ENCODE peak calls at places on chromosomes 13 and 19, in five cellular contexts. N is cardiac fibroblast, E is ascending aorta, H is prostate gland, U is choroid plexus epithelial cell. B is an unnamed sample.
A peak's percentile ranks its signal among the peaks of the same experiment; 100 is the strongest.

GRCh38 chr19:42068361-42068755 is 1.6 kb downstream of the GRIK5 start:
- DNase-seq in U (no peak), H (no peak), N (no peak), E (no peak), B (no peak)

GRCh38 chr19:21900401-21900800 is 64.4 kb upstream of the ZNF43 start:
- DNase-seq in U (no peak), H (no peak), N (no peak), E (no peak), B (no peak)

GRCh38 chr13:45180713-45181601 is 19.9 kb downstream of the KCTD4 start:
- DNase-seq in E (no peak), H (no peak), N (no peak), U (no peak), B (no peak)

GRCh38 chr19:28239270-28239669 is 973.7 kb downstream of the UQCRFS1 start:
- DNase-seq in H (no peak), N (peak; percentile 21), E (no peak), U (peak; percentile 22), B (no peak)

GRCh38 chr19:16976471-16976870 is 50.1 kb downstream of the CPAMD8 start:
- DNase-seq in H (no peak), E (no peak), N (no peak), U (no peak), B (no peak)

GRCh38 chr13:45040626-45041025 is 51.3 kb downstream of the GPALPP1 start:
- DNase-seq in H (no peak), E (no peak), N (peak; percentile 23), U (no peak), B (no peak)

GRCh38 chr19:4556574-4557185 is 2.8 kb downstream of the SEMA6B start:
- DNase-seq in E (no peak), U (no peak), N (peak; percentile 46), H (no peak), B (peak; percentile 49)

GRCh38 chr19:40217921-40218890 is at the start of gene TTC9B:
- DNase-seq in H (no peak), E (no peak), N (peak; percentile 29), U (peak; percentile 25), B (no peak)

GRCh38 chr19:13823256-13823655 is 28.0 kb downstream of the ZSWIM4 start:
- DNase-seq in U (no peak), E (no peak), N (no peak), H (no peak), B (no peak)

GRCh38 chr19:45884682-45885555 is 1.0 kb downstream of the IRF2BP1 start:
- DNase-seq in H (peak; percentile 9), U (no peak), E (no peak), N (no peak), B (no peak)

GRCh38 chr13:78100481-78100880 is 181.8 kb upstream of the EDNRB start:
- DNase-seq in N (no peak), E (no peak), H (no peak), U (no peak), B (no peak)

GRCh38 chr19:4703671-4704316 is 19.8 kb downstream of the DPP9 start:
- DNase-seq in U (no peak), E (no peak), H (no peak), N (no peak), B (no peak)

GRCh38 chr19:37867831-37868230 is 38.6 kb downstream of the WDR87 start:
- DNase-seq in U (peak; percentile 77), E (no peak), N (peak; percentile 2), H (no peak), B (peak; percentile 89)

GRCh38 chr19:16877581-16877980 is 11.2 kb upstream of the F2RL3 start:
- DNase-seq in U (no peak), E (no peak), H (no peak), N (no peak), B (no peak)

GRCh38 chr13:40026741-40027140 is 371.3 kb downstream of the COG6 start:
- DNase-seq in N (no peak), H (no peak), E (no peak), U (no peak), B (no peak)

GRCh38 chr13:26881154-26881553 is 120.6 kb upstream of the GPR12 start:
- DNase-seq in E (no peak), N (peak; percentile 20), H (peak; percentile 12), U (peak; percentile 28), B (no peak)

GRCh38 chr13:76816394-76816793 is 69.8 kb downstream of the KCTD12 start:
- DNase-seq in N (no peak), E (no peak), H (no peak), U (no peak), B (no peak)

GRCh38 chr19:28519950-28520861 is 692.7 kb downstream of the UQCRFS1 start:
- DNase-seq in U (no peak), H (no peak), E (no peak), N (no peak), B (no peak)

GRCh38 chr13:33441015-33441414 is 155.5 kb upstream of the STARD13 start:
- DNase-seq in H (no peak), U (peak; percentile 59), E (no peak), N (peak; percentile 38), B (peak; percentile 44)

GRCh38 chr13:113731192-113732175 is 27.5 kb upstream of the TMEM255B start:
- DNase-seq in H (no peak), N (no peak), U (no peak), E (no peak), B (no peak)

GRCh38 chr13:51629711-51630575 is 45.7 kb downstream of the WDFY2 start:
- DNase-seq in U (no peak), H (no peak), N (no peak), E (no peak), B (peak; percentile 54)

GRCh38 chr19:17475541-17476115 is 5.3 kb downstream of the SLC27A1 start:
- DNase-seq in N (peak; percentile 76), H (peak; percentile 90), E (no peak), U (peak; percentile 81), B (no peak)

GRCh38 chr13:109747524-109747923 is 38.9 kb downstream of the IRS2 start:
- DNase-seq in H (no peak), U (peak; percentile 60), E (no peak), N (no peak), B (no peak)
- TF ChIP-seq CTCF in H (no peak), U (peak; percentile 51), E (no peak), N (no peak), B (peak; percentile 16)

GRCh38 chr19:55089279-55089944 is 13.7 kb downstream of the EPS8L1 start:
- DNase-seq in H (no peak), N (no peak), E (no peak), U (no peak), B (no peak)

GRCh38 chr19:55091126-55091910 is 15.6 kb downstream of the EPS8L1 start:
- DNase-seq in H (no peak), U (no peak), E (no peak), N (no peak), B (no peak)

GRCh38 chr19:55092423-55093318 is 17.0 kb downstream of the EPS8L1 start:
- DNase-seq in N (no peak), U (no peak), H (no peak), E (no peak), B (no peak)

GRCh38 chr19:55090564-55090963 is 14.9 kb downstream of the EPS8L1 start:
- DNase-seq in H (no peak), N (no peak), U (no peak), E (no peak), B (no peak)

GRCh38 chr19:55091955-55092354 is 16.3 kb downstream of the EPS8L1 start:
- DNase-seq in E (no peak), H (no peak), U (no peak), N (no peak), B (no peak)
- H3K4me3 ChIP-seq in E (no peak overlapping the region), H (no peak overlapping the region), U (no peak overlapping the region), N (no peak overlapping the region), B (no peak overlapping the region)

GRCh38 chr19:10736916-10737551 is 19.2 kb downstream of the DNM2 start:
- DNase-seq in U (no peak), E (no peak), N (no peak), H (no peak), B (no peak)

GRCh38 chr19:10742494-10742893 is 24.6 kb downstream of the DNM2 start:
- DNase-seq in H (no peak), E (no peak), U (no peak), N (no peak), B (no peak)

GRCh38 chr19:10737680-10738079 is 19.8 kb downstream of the DNM2 start:
- DNase-seq in E (no peak), U (no peak), N (no peak), H (no peak), B (no peak)

GRCh38 chr19:10744222-10744847 is 26.5 kb downstream of the DNM2 start:
- DNase-seq in H (peak; percentile 43), U (no peak), N (no peak), E (no peak), B (no peak)

GRCh38 chr19:10740798-10741197 is 22.9 kb downstream of the DNM2 start:
- DNase-seq in U (no peak), E (no peak), H (peak; percentile 41), N (no peak), B (peak; percentile 34)
- TF ChIP-seq CTCF in U (no peak), E (no peak), H (no peak), N (no peak), B (no peak)

GRCh38 chr19:30402790-30403189 is 30.6 kb downstream of the ZNF536 start:
- DNase-seq in U (no peak), E (no peak), H (no peak), N (no peak), B (no peak)
- H3K4me3 ChIP-seq in U (no peak overlapping the region), E (no peak overlapping the region), H (no peak overlapping the region), N (no peak overlapping the region), B (no peak overlapping the region)

GRCh38 chr19:51294211-51294976 is 17.1 kb upstream of the IGLON5 start:
- DNase-seq in U (no peak), H (no peak), N (no peak), E (no peak), B (no peak)

GRCh38 chr19:51297406-51297805 is 14.0 kb upstream of the IGLON5 start:
- DNase-seq in U (no peak), N (no peak), E (no peak), H (no peak), B (no peak)

GRCh38 chr19:51294977-51295375 is 16.5 kb upstream of the IGLON5 start:
- DNase-seq in H (no peak), E (no peak), U (no peak), N (no peak), B (no peak)

GRCh38 chr19:51295382-51296126 is 15.9 kb upstream of the IGLON5 start:
- DNase-seq in E (no peak), H (no peak), U (no peak), N (no peak), B (no peak)

DNA sequence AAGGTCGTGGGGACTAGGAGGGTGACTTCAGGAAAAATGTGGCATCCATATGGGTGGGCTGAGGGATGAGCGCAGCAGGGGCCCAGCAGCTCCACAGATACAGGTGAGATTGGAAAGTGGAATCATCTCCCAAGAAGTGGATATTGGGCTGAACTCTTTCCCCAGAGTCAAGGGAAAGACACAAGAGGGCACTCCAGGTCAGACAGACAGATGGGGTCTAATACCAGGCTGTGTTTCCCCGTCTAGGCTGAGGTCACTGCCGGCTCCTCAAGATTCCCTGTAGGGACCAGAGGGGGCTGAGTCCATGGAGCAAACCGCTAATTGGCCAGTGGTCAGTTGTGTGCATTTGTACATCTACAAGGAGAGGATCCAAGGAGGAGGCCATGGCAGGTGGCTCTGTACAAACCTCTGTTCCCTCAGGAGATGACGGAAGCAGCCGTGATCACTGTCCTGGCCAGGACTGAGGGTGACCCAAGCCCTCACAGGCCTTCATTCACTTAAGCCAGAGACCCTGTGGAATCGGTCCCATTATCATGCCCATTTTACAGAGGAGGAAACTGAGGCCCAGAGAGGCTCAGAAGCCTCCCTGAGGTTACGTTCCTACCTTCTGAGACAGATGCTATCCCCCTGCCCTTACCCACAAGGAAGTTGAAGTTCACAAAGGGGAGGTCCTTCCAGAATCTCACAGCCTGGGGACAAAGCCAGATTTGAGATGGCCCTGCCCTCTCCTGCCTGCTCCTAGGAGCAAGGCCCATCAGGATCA is 14.9 kb upstream of the IGLON5 start:
- DNase-seq in E (no peak), U (no peak), H (no peak), N (no peak), B (no peak)
- TF ChIP-seq CTCF in E (no peak), U (no peak), H (no peak), N (no peak), B (no peak)